ENCODE peak calls at places on chromosomes 12 and 14, in ten cellular contexts. One of them, this sample, is unnamed.

GRCh38 chr14:80095623-80096022 is 115.7 kb downstream of the DIO2 start:
- DNase-seq in skeletal muscle cell: no peak
- DNase-seq in prostate gland: no peak
- DNase-seq in CD8-positive, alpha-beta T cell: no peak
- DNase-seq in tibial artery: no peak
- DNase-seq in right cardiac atrium: no peak
- DNase-seq in epithelial cell of esophagus: peak
- DNase-seq in effector memory CD4-positive, alpha-beta T cell: no peak
- DNase-seq in fibroblast of lung: peak
- DNase-seq in PC-9: no peak
- DNase-seq in this sample: no peak

GRCh38 chr12:93825926-93826599 is 148.9 kb downstream of the CRADD start:
- DNase-seq in skeletal muscle cell: no peak
- DNase-seq in right cardiac atrium: no peak
- DNase-seq in epithelial cell of esophagus: no peak
- DNase-seq in PC-9: no peak
- DNase-seq in fibroblast of lung: peak
- DNase-seq in CD8-positive, alpha-beta T cell: no peak
- DNase-seq in tibial artery: no peak
- DNase-seq in prostate gland: peak
- DNase-seq in effector memory CD4-positive, alpha-beta T cell: no peak
- DNase-seq in this sample: no peak

GRCh38 chr12:29041621-29042020 is 107.5 kb upstream of the FAR2 start:
- DNase-seq in skeletal muscle cell: peak
- DNase-seq in effector memory CD4-positive, alpha-beta T cell: no peak
- DNase-seq in epithelial cell of esophagus: peak
- DNase-seq in CD8-positive, alpha-beta T cell: no peak
- DNase-seq in right cardiac atrium: no peak
- DNase-seq in fibroblast of lung: peak
- DNase-seq in prostate gland: no peak
- DNase-seq in tibial artery: no peak
- DNase-seq in PC-9: no peak
- DNase-seq in this sample: no peak

GRCh38 chr12:68293347-68293746 is 38.8 kb downstream of the MDM1 start:
- DNase-seq in effector memory CD4-positive, alpha-beta T cell: no peak
- DNase-seq in tibial artery: no peak
- DNase-seq in CD8-positive, alpha-beta T cell: no peak
- DNase-seq in prostate gland: no peak
- DNase-seq in PC-9: no peak
- DNase-seq in fibroblast of lung: no peak
- DNase-seq in right cardiac atrium: no peak
- DNase-seq in skeletal muscle cell: no peak
- DNase-seq in epithelial cell of esophagus: no peak
- DNase-seq in this sample: no peak

GRCh38 chr12:32828552-32828951 is 68.0 kb downstream of the PKP2 start:
- DNase-seq in prostate gland: no peak
- DNase-seq in skeletal muscle cell: no peak
- DNase-seq in tibial artery: no peak
- DNase-seq in fibroblast of lung: peak
- DNase-seq in epithelial cell of esophagus: no peak
- DNase-seq in effector memory CD4-positive, alpha-beta T cell: no peak
- DNase-seq in PC-9: no peak
- DNase-seq in right cardiac atrium: no peak
- DNase-seq in CD8-positive, alpha-beta T cell: no peak
- DNase-seq in this sample: no peak

GRCh38 chr12:124188561-124189405 is 106.1 kb upstream of the RFLNA start:
- DNase-seq in skeletal muscle cell: no peak
- DNase-seq in CD8-positive, alpha-beta T cell: no peak
- DNase-seq in prostate gland: peak
- DNase-seq in fibroblast of lung: peak
- DNase-seq in effector memory CD4-positive, alpha-beta T cell: no peak
- DNase-seq in PC-9: no peak
- DNase-seq in epithelial cell of esophagus: peak
- DNase-seq in tibial artery: no peak
- DNase-seq in right cardiac atrium: no peak
- DNase-seq in this sample: no peak

GRCh38 chr12:4817813-4818212 is 91.9 kb upstream of the KCNA1 start:
- DNase-seq in tibial artery: no peak
- DNase-seq in skeletal muscle cell: no peak
- DNase-seq in right cardiac atrium: no peak
- DNase-seq in fibroblast of lung: no peak
- DNase-seq in epithelial cell of esophagus: no peak
- DNase-seq in prostate gland: no peak
- DNase-seq in CD8-positive, alpha-beta T cell: no peak
- DNase-seq in effector memory CD4-positive, alpha-beta T cell: no peak
- DNase-seq in PC-9: no peak
- DNase-seq in this sample: no peak

GRCh38 chr12:114013601-114014345 is 47.6 kb upstream of the RBM19 start:
- DNase-seq in right cardiac atrium: no peak
- DNase-seq in fibroblast of lung: peak
- DNase-seq in epithelial cell of esophagus: no peak
- DNase-seq in skeletal muscle cell: no peak
- DNase-seq in prostate gland: peak
- DNase-seq in tibial artery: no peak
- DNase-seq in PC-9: no peak
- DNase-seq in CD8-positive, alpha-beta T cell: no peak
- DNase-seq in effector memory CD4-positive, alpha-beta T cell: no peak
- DNase-seq in this sample: no peak

GRCh38 chr12:1920971-1921370 is 2.5 kb upstream of the CACNA2D4 start:
- DNase-seq in epithelial cell of esophagus: no peak
- DNase-seq in skeletal muscle cell: no peak
- DNase-seq in effector memory CD4-positive, alpha-beta T cell: no peak
- DNase-seq in prostate gland: peak
- DNase-seq in PC-9: no peak
- DNase-seq in tibial artery: peak
- DNase-seq in right cardiac atrium: peak
- DNase-seq in fibroblast of lung: no peak
- DNase-seq in CD8-positive, alpha-beta T cell: peak
- DNase-seq in this sample: no peak

GRCh38 chr12:4320859-4321701 is at the start of gene TIGAR:
- DNase-seq in epithelial cell of esophagus: peak
- DNase-seq in fibroblast of lung: peak
- DNase-seq in prostate gland: peak
- DNase-seq in CD8-positive, alpha-beta T cell: peak
- DNase-seq in PC-9: peak
- DNase-seq in effector memory CD4-positive, alpha-beta T cell: peak
- DNase-seq in right cardiac atrium: peak
- DNase-seq in tibial artery: peak
- DNase-seq in skeletal muscle cell: peak
- DNase-seq in this sample: peak

GRCh38 chr12:45980540-45980939 is 9.8 kb downstream of the SCAF11 start:
- DNase-seq in epithelial cell of esophagus: no peak
- DNase-seq in PC-9: no peak
- DNase-seq in skeletal muscle cell: no peak
- DNase-seq in CD8-positive, alpha-beta T cell: no peak
- DNase-seq in prostate gland: no peak
- DNase-seq in effector memory CD4-positive, alpha-beta T cell: no peak
- DNase-seq in tibial artery: no peak
- DNase-seq in right cardiac atrium: no peak
- DNase-seq in fibroblast of lung: no peak
- DNase-seq in this sample: no peak

GRCh38 chr14:100071545-100071944 is 6.3 kb downstream of the EVL start:
- DNase-seq in right cardiac atrium: no peak
- DNase-seq in prostate gland: no peak
- DNase-seq in CD8-positive, alpha-beta T cell: no peak
- DNase-seq in fibroblast of lung: no peak
- DNase-seq in effector memory CD4-positive, alpha-beta T cell: no peak
- DNase-seq in PC-9: no peak
- DNase-seq in tibial artery: no peak
- DNase-seq in skeletal muscle cell: no peak
- DNase-seq in epithelial cell of esophagus: no peak
- DNase-seq in this sample: peak
- H3K4me3 ChIP-seq in right cardiac atrium: no peak
- H3K4me3 ChIP-seq in prostate gland: no peak
- H3K4me3 ChIP-seq in CD8-positive, alpha-beta T cell: peak
- H3K4me3 ChIP-seq in fibroblast of lung: no peak
- H3K4me3 ChIP-seq in effector memory CD4-positive, alpha-beta T cell: peak
- H3K4me3 ChIP-seq in PC-9: no peak
- H3K4me3 ChIP-seq in tibial artery: no peak
- H3K4me3 ChIP-seq in skeletal muscle cell: no peak
- H3K4me3 ChIP-seq in epithelial cell of esophagus: no peak
- H3K4me3 ChIP-seq in this sample: no peak

GRCh38 chr14:104211242-104211641 is 72.9 kb downstream of the KIF26A start:
- DNase-seq in PC-9: no peak
- DNase-seq in skeletal muscle cell: no peak
- DNase-seq in CD8-positive, alpha-beta T cell: no peak
- DNase-seq in right cardiac atrium: peak
- DNase-seq in fibroblast of lung: no peak
- DNase-seq in tibial artery: no peak
- DNase-seq in prostate gland: no peak
- DNase-seq in epithelial cell of esophagus: no peak
- DNase-seq in effector memory CD4-positive, alpha-beta T cell: no peak
- DNase-seq in this sample: no peak

GRCh38 chr14:104210548-104211195 is 72.3 kb downstream of the KIF26A start:
- DNase-seq in CD8-positive, alpha-beta T cell: no peak
- DNase-seq in epithelial cell of esophagus: no peak
- DNase-seq in effector memory CD4-positive, alpha-beta T cell: no peak
- DNase-seq in tibial artery: no peak
- DNase-seq in skeletal muscle cell: no peak
- DNase-seq in prostate gland: no peak
- DNase-seq in fibroblast of lung: no peak
- DNase-seq in PC-9: no peak
- DNase-seq in right cardiac atrium: peak
- DNase-seq in this sample: no peak

GRCh38 chr14:104209985-104210520 is 71.7 kb downstream of the KIF26A start:
- DNase-seq in effector memory CD4-positive, alpha-beta T cell: no peak
- DNase-seq in PC-9: no peak
- DNase-seq in skeletal muscle cell: no peak
- DNase-seq in fibroblast of lung: no peak
- DNase-seq in right cardiac atrium: peak
- DNase-seq in CD8-positive, alpha-beta T cell: no peak
- DNase-seq in prostate gland: no peak
- DNase-seq in epithelial cell of esophagus: no peak
- DNase-seq in tibial artery: no peak
- DNase-seq in this sample: no peak

GRCh38 chr14:104212206-104213095 is 74.1 kb downstream of the KIF26A start:
- DNase-seq in right cardiac atrium: peak
- DNase-seq in epithelial cell of esophagus: no peak
- DNase-seq in tibial artery: no peak
- DNase-seq in skeletal muscle cell: no peak
- DNase-seq in PC-9: no peak
- DNase-seq in effector memory CD4-positive, alpha-beta T cell: no peak
- DNase-seq in CD8-positive, alpha-beta T cell: no peak
- DNase-seq in prostate gland: no peak
- DNase-seq in fibroblast of lung: no peak
- DNase-seq in this sample: no peak

DNA sequence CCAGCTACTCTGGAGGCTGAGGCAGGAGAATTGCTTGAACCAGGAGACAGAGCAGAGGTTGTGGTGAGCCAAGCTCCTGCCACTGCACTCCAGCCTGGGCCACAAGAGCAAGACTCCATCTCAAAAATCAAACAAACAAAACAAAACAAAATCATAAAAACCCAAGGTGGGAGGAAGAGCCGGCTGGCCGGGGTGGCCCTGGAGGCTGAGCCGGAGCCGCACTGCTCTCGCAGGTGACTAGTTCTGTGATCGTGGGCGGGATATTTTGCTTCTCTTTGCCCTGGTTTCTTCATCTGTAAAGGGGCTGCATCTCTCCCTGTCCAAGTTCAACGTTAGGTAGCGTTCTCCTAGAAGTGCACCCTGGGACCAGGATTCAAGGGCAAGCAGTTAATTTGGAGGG is 73.4 kb downstream of the KIF26A start:
- DNase-seq in fibroblast of lung: no peak
- DNase-seq in CD8-positive, alpha-beta T cell: no peak
- DNase-seq in epithelial cell of esophagus: no peak
- DNase-seq in tibial artery: no peak
- DNase-seq in skeletal muscle cell: no peak
- DNase-seq in PC-9: no peak
- DNase-seq in right cardiac atrium: no peak
- DNase-seq in prostate gland: no peak
- DNase-seq in effector memory CD4-positive, alpha-beta T cell: no peak
- DNase-seq in this sample: no peak
- H3K4me3 ChIP-seq in fibroblast of lung: no peak
- H3K4me3 ChIP-seq in CD8-positive, alpha-beta T cell: no peak
- H3K4me3 ChIP-seq in epithelial cell of esophagus: no peak
- H3K4me3 ChIP-seq in tibial artery: no peak
- H3K4me3 ChIP-seq in skeletal muscle cell: no peak
- H3K4me3 ChIP-seq in PC-9: no peak
- H3K4me3 ChIP-seq in right cardiac atrium: no peak
- H3K4me3 ChIP-seq in prostate gland: no peak
- H3K4me3 ChIP-seq in effector memory CD4-positive, alpha-beta T cell: no peak
- H3K4me3 ChIP-seq in this sample: no peak

GRCh38 chr14:105473033-105473676 is 1.5 kb upstream of the CRIP2 start:
- DNase-seq in effector memory CD4-positive, alpha-beta T cell: no peak
- DNase-seq in prostate gland: no peak
- DNase-seq in fibroblast of lung: no peak
- DNase-seq in right cardiac atrium: peak
- DNase-seq in epithelial cell of esophagus: no peak
- DNase-seq in PC-9: peak
- DNase-seq in CD8-positive, alpha-beta T cell: no peak
- DNase-seq in skeletal muscle cell: no peak
- DNase-seq in tibial artery: peak
- DNase-seq in this sample: no peak
- H3K4me3 ChIP-seq in effector memory CD4-positive, alpha-beta T cell: peak
- H3K4me3 ChIP-seq in prostate gland: peak
- H3K4me3 ChIP-seq in fibroblast of lung: no peak
- H3K4me3 ChIP-seq in right cardiac atrium: peak
- H3K4me3 ChIP-seq in epithelial cell of esophagus: no peak
- H3K4me3 ChIP-seq in PC-9: peak
- H3K4me3 ChIP-seq in CD8-positive, alpha-beta T cell: no peak
- H3K4me3 ChIP-seq in skeletal muscle cell: no peak
- H3K4me3 ChIP-seq in tibial artery: peak
- H3K4me3 ChIP-seq in this sample: no peak

DNA sequence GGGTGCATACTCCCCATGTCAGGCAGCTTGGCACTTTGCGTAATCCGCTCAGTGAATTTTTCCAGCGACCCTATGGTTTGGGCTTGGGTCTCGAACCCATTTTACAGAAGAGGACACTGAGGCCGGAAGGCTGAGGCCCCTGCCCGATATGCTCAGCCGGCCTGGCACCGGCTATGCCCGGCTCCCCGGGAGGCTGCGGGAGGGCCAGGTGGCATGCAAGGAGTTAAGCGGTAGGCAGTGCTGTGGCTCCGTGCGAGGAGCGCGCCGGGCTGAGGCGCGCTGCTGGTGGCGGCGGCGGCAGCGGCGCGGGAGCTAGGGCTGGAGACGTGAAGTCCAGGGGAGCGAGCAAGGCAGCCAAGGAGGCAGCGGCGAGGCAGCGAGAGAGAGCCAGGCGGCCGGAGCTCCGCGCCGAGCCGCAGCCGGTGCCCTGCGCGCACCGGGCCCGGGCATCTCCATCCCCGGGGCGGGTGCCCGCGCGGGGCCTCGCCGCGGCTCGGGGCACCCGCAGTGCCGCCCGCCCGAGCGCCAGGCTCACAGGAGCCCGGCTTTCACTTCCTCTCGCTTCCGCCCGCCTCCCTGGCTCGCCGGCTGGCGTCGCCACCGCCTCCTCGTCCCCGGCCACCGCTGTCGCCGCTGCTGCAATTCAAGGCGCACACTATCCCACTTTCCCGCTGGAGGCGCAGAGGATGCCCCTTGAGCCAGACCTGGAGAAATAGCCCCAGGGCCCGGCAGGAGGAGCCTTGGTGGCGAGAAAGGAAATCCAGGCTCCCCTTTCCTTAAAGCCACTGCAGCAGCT is at the start of gene WSCD2:
- DNase-seq in CD8-positive, alpha-beta T cell: no peak
- DNase-seq in effector memory CD4-positive, alpha-beta T cell: no peak
- DNase-seq in tibial artery: peak
- DNase-seq in epithelial cell of esophagus: peak
- DNase-seq in PC-9: peak
- DNase-seq in prostate gland: peak
- DNase-seq in right cardiac atrium: peak
- DNase-seq in fibroblast of lung: peak
- DNase-seq in skeletal muscle cell: no peak
- DNase-seq in this sample: peak
- H3K4me3 ChIP-seq in CD8-positive, alpha-beta T cell: no peak
- H3K4me3 ChIP-seq in effector memory CD4-positive, alpha-beta T cell: no peak
- H3K4me3 ChIP-seq in tibial artery: peak
- H3K4me3 ChIP-seq in epithelial cell of esophagus: peak
- H3K4me3 ChIP-seq in PC-9: no peak
- H3K4me3 ChIP-seq in prostate gland: peak
- H3K4me3 ChIP-seq in right cardiac atrium: peak
- H3K4me3 ChIP-seq in fibroblast of lung: no peak
- H3K4me3 ChIP-seq in skeletal muscle cell: peak
- H3K4me3 ChIP-seq in this sample: no peak